ENCODE peak calls at places on chromosomes 7 and 10, in eight cellular contexts. H, W, D, Z, R, B, N and O are unnamed samples.

GRCh38 chr10:36603688-36604087 is 521.7 kb upstream of the ANKRD30A start:
- DNase-seq in H (no peak), W (no peak), D (no peak), Z (no peak), R (no peak), B (no peak), N (no peak), O (no peak)

GRCh38 chr7:33399528-33400213 is 270.3 kb downstream of the BBS9 start:
- DNase-seq in H (no peak), W (no peak), D (no peak), Z (no peak), R (no peak), B (no peak), N (no peak), O (no peak)

GRCh38 chr10:74949843-74950765 is 123.7 kb downstream of the KAT6B start:
- DNase-seq in H (no peak), W (no peak), D (no peak), Z (no peak), R (no peak), B (no peak), N (no peak), O (no peak)

GRCh38 chr7:64633401-64633800 is 32.5 kb upstream of the ZNF107 start:
- DNase-seq in H (no peak), W (no peak), D (no peak), Z (no peak), R (no peak), B (no peak), N (no peak), O (no peak)

GRCh38 chr7:106997487-106998271 is 46.8 kb upstream of the PRKAR2B start:
- DNase-seq in H (no peak), W (no peak), D (no peak), Z (no peak), R (no peak), B (no peak), N (no peak), O (no peak)

GRCh38 chr10:78849731-78850130 is 219.0 kb upstream of the ZMIZ1 start:
- DNase-seq in H (peak; percentile 28), W (no peak), D (no peak), Z (no peak), R (no peak), B (no peak), N (no peak), O (no peak)

GRCh38 chr7:117283371-117283770 is 39.5 kb downstream of the WNT2 start:
- DNase-seq in H (no peak), W (no peak), D (no peak), Z (no peak), R (no peak), B (no peak), N (no peak), O (no peak)

GRCh38 chr10:10911471-10911921 is 106.2 kb upstream of the CELF2 start:
- DNase-seq in H (peak; percentile 73), W (peak; percentile 29), D (peak; percentile 93), Z (peak; percentile 53), R (no peak), B (no peak), N (peak; percentile 93), O (peak; percentile 54)

GRCh38 chr7:81684513-81685262 is 85.2 kb downstream of the HGF start:
- DNase-seq in H (no peak), W (peak; percentile 96), D (peak; percentile 98), Z (peak; percentile 77), R (peak; percentile 99), B (no peak), N (peak; percentile 96), O (peak; percentile 88)

GRCh38 chr10:113326160-113327111 is 226.4 kb upstream of the HABP2 start:
- DNase-seq in H (peak; percentile 82), W (peak; percentile 91), D (peak; percentile 82), Z (no peak), R (peak; percentile 47), B (no peak), N (peak; percentile 93), O (no peak)

GRCh38 chr10:57973451-57973850 is 294.2 kb downstream of the IPMK start:
- DNase-seq in H (no peak), W (no peak), D (no peak), Z (no peak), R (no peak), B (no peak), N (no peak), O (no peak)

GRCh38 chr7:108054537-108054936 is 51.6 kb upstream of the LAMB1 start:
- DNase-seq in H (no peak), W (no peak), D (no peak), Z (no peak), R (no peak), B (no peak), N (no peak), O (no peak)

GRCh38 chr10:125775491-125776106 is at the start of gene MMP21:
- DNase-seq in H (peak; percentile 45), W (no peak), D (no peak), Z (no peak), R (no peak), B (no peak), N (peak; percentile 14), O (no peak)

GRCh38 chr10:125778556-125778955 is 2.9 kb upstream of the MMP21 start:
- DNase-seq in H (no peak), W (no peak), D (no peak), Z (no peak), R (no peak), B (no peak), N (no peak), O (no peak)

GRCh38 chr10:125779403-125780327 is 4.0 kb upstream of the MMP21 start:
- DNase-seq in H (peak; percentile 20), W (no peak), D (no peak), Z (no peak), R (no peak), B (no peak), N (peak; percentile 59), O (no peak)

GRCh38 chr10:125774581-125775191 is 935 bp downstream of the MMP21 start:
- DNase-seq in H (no peak), W (no peak), D (no peak), Z (no peak), R (no peak), B (no peak), N (no peak), O (no peak)

DNA sequence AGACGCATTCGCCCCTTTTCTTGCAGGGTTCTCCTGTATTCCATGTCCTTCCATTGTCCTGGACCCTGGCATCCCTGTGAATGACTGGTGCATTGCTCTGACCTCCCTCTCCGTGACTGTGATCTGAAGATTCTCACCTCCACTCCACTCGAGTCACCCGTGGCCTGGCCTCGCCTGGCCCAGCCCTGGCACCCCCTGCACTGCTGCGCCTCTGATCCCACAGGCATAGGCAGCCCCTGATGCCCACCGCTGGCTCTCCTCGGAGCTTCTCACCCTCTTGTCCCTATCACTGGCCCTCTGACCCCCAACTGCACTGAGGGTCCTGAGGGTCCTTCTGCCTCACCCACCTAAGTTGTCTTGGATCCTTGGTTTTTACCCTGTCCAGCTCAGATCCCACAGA is 2.2 kb upstream of the MMP21 start:
- DNase-seq in H (no peak), W (no peak), D (no peak), Z (no peak), R (no peak), B (no peak), N (peak; percentile 50), O (no peak)
- H3K4me1 ChIP-seq in H (no peaks in the 10 kb centered on the region), W (no peaks in the 10 kb centered on the region), D (no peaks in the 10 kb centered on the region), Z (no peaks in the 10 kb centered on the region), R (no peaks in the 10 kb centered on the region), B (no peaks in the 10 kb centered on the region), N (no peaks in the 10 kb centered on the region), O (no peaks in the 10 kb centered on the region)

GRCh38 chr7:127582361-127582760 is 3.0 kb downstream of the GCC1 start:
- DNase-seq in H (no peak), W (peak; percentile 83), D (peak; percentile 86), Z (peak; percentile 72), R (no peak), B (no peak), N (no peak), O (no peak)
- H3K36me3 ChIP-seq in H (peaks cover 41% of the 10 kb centered on the region), W (peaks cover 18% of the 10 kb centered on the region), D (peaks cover 12% of the 10 kb centered on the region), Z (peaks cover 6% of the 10 kb centered on the region), R (peaks cover 5% of the 10 kb centered on the region), B (peaks cover 12% of the 10 kb centered on the region), N (peaks cover 5% of the 10 kb centered on the region), O (no peaks in the 10 kb centered on the region)

GRCh38 chr10:102775973-102776669 is 32.4 kb downstream of the WBP1L start:
- DNase-seq in H (peak; percentile 69), W (peak; percentile 93), D (peak; percentile 97), Z (peak; percentile 69), R (no peak), B (no peak), N (peak; percentile 90), O (peak; percentile 64)
- H3K4me1 ChIP-seq in H (peaks cover 31% of the 10 kb centered on the region), W (peaks cover 98% of the 10 kb centered on the region), D (peaks cover 82% of the 10 kb centered on the region), Z (peaks cover 58% of the 10 kb centered on the region), R (peaks cover 89% of the 10 kb centered on the region), B (peaks cover 37% of the 10 kb centered on the region), N (peaks cover 4% of the 10 kb centered on the region), O (peaks cover 30% of the 10 kb centered on the region)

DNA sequence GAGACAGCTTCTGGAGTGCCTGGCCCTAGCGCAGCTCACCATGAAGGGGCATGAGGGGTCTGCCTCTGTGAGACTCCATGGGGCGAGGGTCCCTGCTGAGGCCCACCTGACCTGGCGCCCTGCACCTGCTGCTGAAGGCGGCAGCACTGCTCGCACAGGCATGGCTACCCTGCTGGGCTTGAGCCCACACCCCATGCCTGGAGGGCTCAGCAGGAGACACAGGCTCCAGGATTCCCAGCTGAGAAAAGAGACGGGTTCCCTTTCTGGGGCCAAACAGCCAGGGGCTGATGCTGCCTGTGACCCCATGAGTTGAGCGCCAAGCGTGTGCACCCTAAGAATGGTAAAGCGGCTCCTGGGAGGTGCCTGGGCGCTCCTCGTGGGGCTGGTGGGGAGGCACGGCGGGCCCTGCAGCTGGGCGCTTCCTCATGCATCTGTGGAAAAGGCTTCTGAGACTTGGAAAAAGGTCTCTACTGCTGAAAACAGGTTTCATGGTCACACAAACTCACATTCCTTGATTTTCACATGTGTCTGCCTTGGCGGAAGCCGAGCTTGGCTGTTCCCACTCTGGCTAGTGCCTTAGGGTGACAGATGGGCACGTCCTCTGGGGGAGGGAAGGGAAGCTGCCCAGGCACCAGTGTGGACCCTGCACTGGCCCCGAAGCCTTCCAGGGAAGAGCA is 233.5 kb downstream of the ZMYND11 start:
- DNase-seq in H (no peak), W (no peak), D (no peak), Z (no peak), R (no peak), B (no peak), N (peak; percentile 69), O (no peak)
- H3K36me3 ChIP-seq in H (peaks cover 17% of the 10 kb centered on the region), W (peaks cover 37% of the 10 kb centered on the region), D (peaks cover 26% of the 10 kb centered on the region), Z (no peaks in the 10 kb centered on the region), R (no peaks in the 10 kb centered on the region), B (no peaks in the 10 kb centered on the region), N (peaks cover 2% of the 10 kb centered on the region), O (peaks cover 3% of the 10 kb centered on the region)

GRCh38 chr10:32948451-32948850 is 9.6 kb downstream of the ITGB1 start:
- DNase-seq in H (no peak), W (no peak), D (no peak), Z (no peak), R (no peak), B (no peak), N (no peak), O (no peak)

GRCh38 chr10:32950457-32951109 is 7.4 kb downstream of the ITGB1 start:
- DNase-seq in H (no peak), W (no peak), D (no peak), Z (no peak), R (no peak), B (no peak), N (no peak), O (no peak)

GRCh38 chr10:32951111-32951510 is 6.9 kb downstream of the ITGB1 start:
- DNase-seq in H (no peak), W (no peak), D (no peak), Z (no peak), R (no peak), B (no peak), N (no peak), O (no peak)

GRCh38 chr10:32947586-32947985 is 10.4 kb downstream of the ITGB1 start:
- DNase-seq in H (no peak), W (no peak), D (no peak), Z (no peak), R (no peak), B (no peak), N (no peak), O (no peak)

GRCh38 chr10:32949221-32949678 is 8.8 kb downstream of the ITGB1 start:
- DNase-seq in H (no peak), W (no peak), D (no peak), Z (no peak), R (no peak), B (no peak), N (no peak), O (no peak)
- H3K4me1 ChIP-seq in H (peaks cover 21% of the 10 kb centered on the region), W (peaks cover 73% of the 10 kb centered on the region), D (peaks cover 74% of the 10 kb centered on the region), Z (peaks cover 76% of the 10 kb centered on the region), R (peaks cover 82% of the 10 kb centered on the region), B (peaks cover 25% of the 10 kb centered on the region), N (peaks cover 3% of the 10 kb centered on the region), O (peaks cover 5% of the 10 kb centered on the region)